ENCODE peak calls at places on chromosomes 1 and 21, in ten cellular contexts. N is Caki2, Q is HEK293T, C is COR-L47, R is epithelial cell of esophagus, X is GM19239, Z is endothelial cell of umbilical vein, S is C1 segment of cervical spinal cord, Y is cardiac muscle cell, L is caudate nucleus. U is an unnamed sample.
A peak's percentile ranks its signal among the peaks of the same experiment; 100 is the strongest.

GRCh38 chr21:45598109-45598508 is 45.4 kb upstream of the PCBP3 start:
- DNase-seq in Q (no peak), X (no peak), C (no peak), S (no peak), L (no peak), Z (no peak), N (no peak), Y (peak; percentile 10), R (no peak), U (no peak)

GRCh38 chr1:117244971-117245370 is 34.2 kb upstream of the VTCN1 start:
- DNase-seq in X (no peak), Y (no peak), Q (no peak), Z (no peak), C (no peak), R (no peak), S (no peak), L (no peak), N (no peak), U (no peak)

GRCh38 chr1:185144233-185144632 is 12.5 kb downstream of the TRMT1L start:
- DNase-seq in Y (no peak), R (peak; percentile 10), N (no peak), S (no peak), Z (peak; percentile 8), L (no peak), Q (no peak), C (no peak), X (no peak), U (peak; percentile 13)

GRCh38 chr1:242522304-242522945 is 2.1 kb downstream of the PLD5 start:
- DNase-seq in Q (no peak), Z (no peak), Y (no peak), X (no peak), R (peak; percentile 66), L (no peak), C (no peak), S (no peak), N (no peak), U (peak; percentile 36)

GRCh38 chr1:71667224-71667623 is 586.4 kb upstream of the ZRANB2 start:
- DNase-seq in Z (no peak), N (no peak), Q (peak; percentile 7), R (peak; percentile 13), L (no peak), X (no peak), Y (no peak), C (peak; percentile 60), S (no peak), U (no peak)

GRCh38 chr1:204617256-204618147 is 68.0 kb downstream of the LRRN2 start:
- DNase-seq in L (peak; percentile 18), S (peak; percentile 21), C (no peak), R (no peak), Q (no peak), N (no peak), Y (no peak), Z (no peak), X (no peak), U (no peak)

GRCh38 chr1:96259399-96259798 is 462.2 kb upstream of the PTBP2 start:
- DNase-seq in C (no peak), R (no peak), Q (peak; percentile 17), Y (peak; percentile 19), S (no peak), L (no peak), N (no peak), X (no peak), Z (no peak), U (no peak)

GRCh38 chr1:113391643-113392271 is 1.4 kb downstream of the MAGI3 start:
- DNase-seq in C (peak; percentile 22), R (peak; percentile 66), S (no peak), X (no peak), L (no peak), Q (no peak), N (peak; percentile 32), Z (peak; percentile 29), Y (peak; percentile 9), U (peak; percentile 51)

GRCh38 chr1:173409613-173410012 is 67.5 kb upstream of the PRDX6 start:
- DNase-seq in N (no peak), L (no peak), Q (no peak), C (no peak), X (no peak), Z (peak; percentile 64), Y (no peak), S (no peak), R (peak; percentile 25), U (no peak)

GRCh38 chr1:169090308-169090899 is 16.1 kb upstream of the ATP1B1 start:
- DNase-seq in Q (no peak), Z (no peak), Y (no peak), R (no peak), N (no peak), C (no peak), S (no peak), X (no peak), L (no peak), U (no peak)